ENCODE peak calls at places on chromosomes 3 and 15, in five cellular contexts. A, M, R, G and F are unnamed samples.

GRCh38 chr3:106126016-106126525 is 257.3 kb upstream of the CBLB start:
- DNase-seq in A (no peak), M (no peak), G (no peak), R (peak; percentile 35), F (no peak)

GRCh38 chr3:182722938-182723337 is 70.4 kb upstream of the ATP11B start:
- DNase-seq in A (no peak), R (peak; percentile 41), M (no peak), G (no peak), F (peak; percentile 7)

GRCh38 chr3:197749315-197749600 is 425 bp upstream of the FYTTD1 start:
- DNase-seq in R (peak; percentile 81), A (no peak), G (no peak), M (no peak), F (peak; percentile 68)

GRCh38 chr15:80161473-80162016 is 8.7 kb downstream of the FAH start:
- DNase-seq in G (no peak), R (no peak), A (no peak), M (no peak), F (no peak)

GRCh38 chr3:195566797-195567196 is 16.9 kb downstream of the APOD start:
- DNase-seq in G (no peak), A (no peak), M (no peak), R (peak; percentile 43), F (no peak)

GRCh38 chr3:47896736-47897135 is 93.8 kb downstream of the DHX30 start:
- DNase-seq in R (no peak), M (no peak), G (no peak), A (no peak), F (no peak)

GRCh38 chr3:188174309-188175044 is 20.5 kb downstream of the LPP start:
- DNase-seq in G (no peak), R (no peak), M (no peak), A (no peak), F (no peak)

GRCh38 chr15:60799885-60800728 is 321.2 kb upstream of the ICE2 start:
- DNase-seq in M (no peak), R (peak; percentile 87), A (no peak), G (no peak), F (peak; percentile 79)

GRCh38 chr15:79874242-79874641 is 22.6 kb downstream of the MTHFS start:
- DNase-seq in G (no peak), M (no peak), A (no peak), R (no peak), F (no peak)

GRCh38 chr15:83753872-83754493 is 100.1 kb downstream of the ADAMTSL3 start:
- DNase-seq in M (no peak), A (no peak), R (no peak), G (no peak), F (no peak)

GRCh38 chr3:146164071-146164470 is 3.1 kb upstream of the PLOD2 start:
- DNase-seq in G (no peak), R (peak; percentile 64), A (no peak), M (no peak), F (peak; percentile 43)

GRCh38 chr3:143849854-143850549 is 1.7 kb upstream of the SLC9A9 start:
- DNase-seq in A (no peak), R (peak; percentile 89), M (no peak), G (peak; percentile 4), F (peak; percentile 93)

GRCh38 chr3:196638922-196639516 is 475 bp upstream of the NRROS start:
- DNase-seq in A (no peak), G (peak; percentile 71), R (peak; percentile 24), M (no peak), F (no peak)

GRCh38 chr3:27877122-27878011 is 155.2 kb upstream of the EOMES start:
- DNase-seq in R (no peak), M (no peak), A (no peak), G (no peak), F (no peak)

GRCh38 chr15:62559049-62559733 is 394.1 kb upstream of the C2CD4B start:
- DNase-seq in M (no peak), A (no peak), G (no peak), R (peak; percentile 87), F (peak; percentile 88)

GRCh38 chr15:64426845-64427465 is 33.4 kb upstream of the ZNF609 start:
- DNase-seq in R (peak; percentile 51), G (peak; percentile 49), M (no peak), A (no peak), F (peak; percentile 47)

GRCh38 chr3:28915711-28916481 is 365.0 kb upstream of the RBMS3 start:
- DNase-seq in R (peak; percentile 75), M (no peak), A (no peak), G (no peak), F (peak; percentile 81)